ENCODE peak calls at places on chromosomes 2 and 18, in ten cellular contexts. One of them, this sample, is unnamed. For H3K4me1, the result is how much of the 10 kb centered on the place peaks cover.

GRCh38 chr2:169910109-169910799 is 83.0 kb downstream of the UBR3 start:
- DNase-seq in upper lobe of right lung: no peak
- DNase-seq in neuronal stem cell: no peak
- DNase-seq in stomach: no peak
- DNase-seq in cardiac muscle cell: no peak
- DNase-seq in heart left ventricle: no peak
- DNase-seq in fibroblast of lung: peak
- DNase-seq in prostate gland: no peak
- DNase-seq in kidney: no peak
- DNase-seq in H1: no peak
- DNase-seq in this sample: no peak

GRCh38 chr2:231069379-231070054 is 12.8 kb downstream of the PSMD1 start:
- DNase-seq in upper lobe of right lung: no peak
- DNase-seq in neuronal stem cell: no peak
- DNase-seq in stomach: no peak
- DNase-seq in cardiac muscle cell: peak
- DNase-seq in heart left ventricle: no peak
- DNase-seq in fibroblast of lung: peak
- DNase-seq in prostate gland: no peak
- DNase-seq in kidney: no peak
- DNase-seq in H1: no peak
- DNase-seq in this sample: no peak

GRCh38 chr2:20650880-20651730 is at the start of gene HS1BP3:
- DNase-seq in upper lobe of right lung: peak
- DNase-seq in neuronal stem cell: peak
- DNase-seq in stomach: peak
- DNase-seq in cardiac muscle cell: peak
- DNase-seq in heart left ventricle: peak
- DNase-seq in fibroblast of lung: peak
- DNase-seq in prostate gland: peak
- DNase-seq in kidney: peak
- DNase-seq in H1: no peak
- DNase-seq in this sample: peak

GRCh38 chr2:17303496-17303895 is 214.7 kb downstream of the RAD51AP2 start:
- DNase-seq in upper lobe of right lung: no peak
- DNase-seq in neuronal stem cell: no peak
- DNase-seq in stomach: no peak
- DNase-seq in cardiac muscle cell: no peak
- DNase-seq in heart left ventricle: no peak
- DNase-seq in fibroblast of lung: peak
- DNase-seq in prostate gland: no peak
- DNase-seq in kidney: no peak
- DNase-seq in H1: no peak
- DNase-seq in this sample: no peak

GRCh38 chr2:173346035-173346434 is 8.6 kb upstream of the CDCA7 start:
- DNase-seq in upper lobe of right lung: no peak
- DNase-seq in neuronal stem cell: no peak
- DNase-seq in stomach: no peak
- DNase-seq in cardiac muscle cell: no peak
- DNase-seq in heart left ventricle: no peak
- DNase-seq in fibroblast of lung: peak
- DNase-seq in prostate gland: no peak
- DNase-seq in kidney: no peak
- DNase-seq in H1: no peak
- DNase-seq in this sample: no peak

GRCh38 chr2:159228006-159228655 is 58.4 kb downstream of the WDSUB1 start:
- DNase-seq in upper lobe of right lung: no peak
- DNase-seq in neuronal stem cell: no peak
- DNase-seq in stomach: no peak
- DNase-seq in cardiac muscle cell: no peak
- DNase-seq in heart left ventricle: no peak
- DNase-seq in fibroblast of lung: peak
- DNase-seq in prostate gland: no peak
- DNase-seq in kidney: no peak
- DNase-seq in H1: no peak
- DNase-seq in this sample: no peak

GRCh38 chr2:152489364-152489763 is 154.4 kb downstream of the FMNL2 start:
- DNase-seq in upper lobe of right lung: no peak
- DNase-seq in neuronal stem cell: no peak
- DNase-seq in stomach: no peak
- DNase-seq in cardiac muscle cell: no peak
- DNase-seq in heart left ventricle: no peak
- DNase-seq in fibroblast of lung: no peak
- DNase-seq in prostate gland: no peak
- DNase-seq in kidney: no peak
- DNase-seq in H1: no peak
- DNase-seq in this sample: no peak

GRCh38 chr2:125330133-125330532 is 1305.0 kb downstream of the CNTNAP5 start:
- DNase-seq in upper lobe of right lung: no peak
- DNase-seq in neuronal stem cell: no peak
- DNase-seq in stomach: no peak
- DNase-seq in cardiac muscle cell: no peak
- DNase-seq in heart left ventricle: no peak
- DNase-seq in fibroblast of lung: no peak
- DNase-seq in prostate gland: no peak
- DNase-seq in kidney: no peak
- DNase-seq in H1: no peak
- DNase-seq in this sample: no peak

GRCh38 chr18:49716035-49716434 is 97.3 kb downstream of the ACAA2 start:
- DNase-seq in upper lobe of right lung: no peak
- DNase-seq in neuronal stem cell: no peak
- DNase-seq in stomach: no peak
- DNase-seq in cardiac muscle cell: no peak
- DNase-seq in heart left ventricle: no peak
- DNase-seq in fibroblast of lung: no peak
- DNase-seq in prostate gland: no peak
- DNase-seq in kidney: no peak
- DNase-seq in H1: no peak
- DNase-seq in this sample: no peak

GRCh38 chr2:182615036-182615435 is 101.0 kb upstream of the DNAJC10 start:
- DNase-seq in upper lobe of right lung: no peak
- DNase-seq in neuronal stem cell: no peak
- DNase-seq in stomach: no peak
- DNase-seq in cardiac muscle cell: no peak
- DNase-seq in heart left ventricle: no peak
- DNase-seq in fibroblast of lung: no peak
- DNase-seq in prostate gland: no peak
- DNase-seq in kidney: no peak
- DNase-seq in H1: no peak
- DNase-seq in this sample: no peak

GRCh38 chr2:143901185-143901842 is 618.6 kb downstream of the ZEB2 start:
- DNase-seq in upper lobe of right lung: no peak
- DNase-seq in neuronal stem cell: no peak
- DNase-seq in stomach: no peak
- DNase-seq in cardiac muscle cell: no peak
- DNase-seq in heart left ventricle: no peak
- DNase-seq in fibroblast of lung: peak
- DNase-seq in prostate gland: no peak
- DNase-seq in kidney: no peak
- DNase-seq in H1: no peak
- DNase-seq in this sample: no peak

GRCh38 chr18:65215865-65216466 is 534.8 kb upstream of the CDH7 start:
- DNase-seq in upper lobe of right lung: no peak
- DNase-seq in neuronal stem cell: no peak
- DNase-seq in stomach: no peak
- DNase-seq in cardiac muscle cell: no peak
- DNase-seq in heart left ventricle: no peak
- DNase-seq in fibroblast of lung: no peak
- DNase-seq in prostate gland: no peak
- DNase-seq in kidney: no peak
- DNase-seq in H1: no peak
- DNase-seq in this sample: no peak

GRCh38 chr18:2657788-2658458 is 2.4 kb downstream of the SMCHD1 start:
- DNase-seq in upper lobe of right lung: no peak
- DNase-seq in neuronal stem cell: no peak
- DNase-seq in stomach: no peak
- DNase-seq in cardiac muscle cell: no peak
- DNase-seq in heart left ventricle: no peak
- DNase-seq in fibroblast of lung: peak
- DNase-seq in prostate gland: peak
- DNase-seq in kidney: no peak
- DNase-seq in H1: no peak
- DNase-seq in this sample: no peak

GRCh38 chr2:231714639-231715498 is 6.5 kb downstream of the PTMA start:
- DNase-seq in upper lobe of right lung: peak
- DNase-seq in neuronal stem cell: peak
- DNase-seq in stomach: peak
- DNase-seq in cardiac muscle cell: peak
- DNase-seq in heart left ventricle: peak
- DNase-seq in fibroblast of lung: peak
- DNase-seq in prostate gland: peak
- DNase-seq in kidney: peak
- DNase-seq in H1: peak
- DNase-seq in this sample: peak

GRCh38 chr2:36882532-36882931 is 83.8 kb downstream of the STRN start:
- DNase-seq in upper lobe of right lung: no peak
- DNase-seq in neuronal stem cell: no peak
- DNase-seq in stomach: no peak
- DNase-seq in cardiac muscle cell: no peak
- DNase-seq in heart left ventricle: no peak
- DNase-seq in fibroblast of lung: no peak
- DNase-seq in prostate gland: no peak
- DNase-seq in kidney: no peak
- DNase-seq in H1: no peak
- DNase-seq in this sample: no peak

GRCh38 chr2:136235451-136236418 is 117.8 kb upstream of the CXCR4 start:
- DNase-seq in upper lobe of right lung: no peak
- DNase-seq in neuronal stem cell: no peak
- DNase-seq in stomach: no peak
- DNase-seq in cardiac muscle cell: no peak
- DNase-seq in heart left ventricle: no peak
- DNase-seq in fibroblast of lung: peak
- DNase-seq in prostate gland: no peak
- DNase-seq in kidney: no peak
- DNase-seq in H1: no peak
- DNase-seq in this sample: no peak

DNA sequence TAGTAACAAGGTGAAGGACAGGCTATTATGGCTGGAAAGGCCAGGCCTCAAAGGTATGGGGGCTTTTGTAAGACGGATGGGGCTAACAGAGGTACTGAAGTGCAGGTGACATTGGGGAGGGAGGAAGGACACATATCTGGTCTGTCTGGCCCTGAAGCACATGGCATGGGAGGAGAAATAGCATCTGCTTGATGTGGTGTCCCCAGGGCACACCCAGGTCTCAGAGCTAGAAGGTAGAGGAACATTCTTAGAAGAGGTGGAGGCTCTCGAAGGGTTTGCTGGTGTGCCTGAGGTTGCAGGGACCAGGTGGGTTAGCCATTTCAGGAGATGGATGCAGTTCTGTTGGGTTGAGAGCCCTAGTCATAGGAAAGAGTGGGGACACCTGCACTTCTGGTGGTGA is 9.5 kb downstream of the RALB start:
- DNase-seq in upper lobe of right lung: no peak
- DNase-seq in neuronal stem cell: no peak
- DNase-seq in stomach: no peak
- DNase-seq in cardiac muscle cell: no peak
- DNase-seq in heart left ventricle: no peak
- DNase-seq in fibroblast of lung: no peak
- DNase-seq in prostate gland: no peak
- DNase-seq in kidney: no peak
- DNase-seq in H1: no peak
- DNase-seq in this sample: no peak
- H3K4me1 ChIP-seq in upper lobe of right lung: under half
- H3K4me1 ChIP-seq in neuronal stem cell: under half
- H3K4me1 ChIP-seq in stomach: half or more
- H3K4me1 ChIP-seq in cardiac muscle cell: under half
- H3K4me1 ChIP-seq in heart left ventricle: under half
- H3K4me1 ChIP-seq in fibroblast of lung: under half
- H3K4me1 ChIP-seq in prostate gland: under half
- H3K4me1 ChIP-seq in kidney: under half
- H3K4me1 ChIP-seq in H1: under half
- H3K4me1 ChIP-seq in this sample: under half

GRCh38 chr18:8142932-8143331 is 466.3 kb upstream of the RAB12 start:
- DNase-seq in upper lobe of right lung: no peak
- DNase-seq in neuronal stem cell: no peak
- DNase-seq in stomach: no peak
- DNase-seq in cardiac muscle cell: no peak
- DNase-seq in heart left ventricle: no peak
- DNase-seq in fibroblast of lung: no peak
- DNase-seq in prostate gland: no peak
- DNase-seq in kidney: no peak
- DNase-seq in H1: no peak
- DNase-seq in this sample: no peak
- H3K4me1 ChIP-seq in upper lobe of right lung: under half
- H3K4me1 ChIP-seq in neuronal stem cell: under half
- H3K4me1 ChIP-seq in stomach: under half
- H3K4me1 ChIP-seq in cardiac muscle cell: under half
- H3K4me1 ChIP-seq in heart left ventricle: under half
- H3K4me1 ChIP-seq in fibroblast of lung: under half
- H3K4me1 ChIP-seq in prostate gland: under half
- H3K4me1 ChIP-seq in kidney: under half
- H3K4me1 ChIP-seq in H1: under half
- H3K4me1 ChIP-seq in this sample: under half

DNA sequence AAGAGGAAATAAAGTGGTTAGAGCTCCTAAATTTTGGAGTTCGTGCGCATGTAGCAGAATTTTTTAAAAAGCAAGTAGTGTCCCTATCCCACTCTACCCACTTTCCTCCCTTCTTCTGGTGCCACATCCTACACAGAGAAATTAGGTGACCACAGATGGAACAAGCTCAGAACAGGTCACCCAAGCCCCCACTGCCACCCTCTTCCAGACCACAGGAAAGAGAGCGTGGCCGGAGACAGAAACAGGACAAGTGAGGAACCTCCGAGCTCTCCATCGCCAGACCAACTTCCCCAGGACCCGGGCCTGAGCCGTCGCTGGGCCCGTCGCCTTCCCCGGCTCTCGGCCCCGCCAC is 433 bp downstream of the NPC1 start:
- DNase-seq in upper lobe of right lung: no peak
- DNase-seq in neuronal stem cell: no peak
- DNase-seq in stomach: no peak
- DNase-seq in cardiac muscle cell: no peak
- DNase-seq in heart left ventricle: no peak
- DNase-seq in fibroblast of lung: no peak
- DNase-seq in prostate gland: no peak
- DNase-seq in kidney: no peak
- DNase-seq in H1: no peak
- DNase-seq in this sample: no peak
- H3K4me1 ChIP-seq in upper lobe of right lung: under half
- H3K4me1 ChIP-seq in neuronal stem cell: under half
- H3K4me1 ChIP-seq in stomach: half or more
- H3K4me1 ChIP-seq in cardiac muscle cell: under half
- H3K4me1 ChIP-seq in heart left ventricle: under half
- H3K4me1 ChIP-seq in fibroblast of lung: under half
- H3K4me1 ChIP-seq in prostate gland: under half
- H3K4me1 ChIP-seq in kidney: under half
- H3K4me1 ChIP-seq in H1: under half
- H3K4me1 ChIP-seq in this sample: under half

GRCh38 chr18:48580066-48580465 is 41.2 kb downstream of the CTIF start:
- DNase-seq in upper lobe of right lung: no peak
- DNase-seq in neuronal stem cell: no peak
- DNase-seq in stomach: no peak
- DNase-seq in cardiac muscle cell: no peak
- DNase-seq in heart left ventricle: no peak
- DNase-seq in fibroblast of lung: no peak
- DNase-seq in prostate gland: no peak
- DNase-seq in kidney: peak
- DNase-seq in H1: no peak
- DNase-seq in this sample: no peak
- H3K4me1 ChIP-seq in upper lobe of right lung: under half
- H3K4me1 ChIP-seq in neuronal stem cell: under half
- H3K4me1 ChIP-seq in stomach: under half
- H3K4me1 ChIP-seq in cardiac muscle cell: under half
- H3K4me1 ChIP-seq in heart left ventricle: under half
- H3K4me1 ChIP-seq in fibroblast of lung: under half
- H3K4me1 ChIP-seq in prostate gland: under half
- H3K4me1 ChIP-seq in kidney: under half
- H3K4me1 ChIP-seq in H1: under half
- H3K4me1 ChIP-seq in this sample: under half

GRCh38 chr18:477565-477964 is 22.9 kb downstream of the COLEC12 start:
- DNase-seq in upper lobe of right lung: no peak
- DNase-seq in neuronal stem cell: no peak
- DNase-seq in stomach: peak
- DNase-seq in cardiac muscle cell: no peak
- DNase-seq in heart left ventricle: no peak
- DNase-seq in fibroblast of lung: no peak
- DNase-seq in prostate gland: no peak
- DNase-seq in kidney: no peak
- DNase-seq in H1: no peak
- DNase-seq in this sample: no peak
- H3K4me1 ChIP-seq in upper lobe of right lung: under half
- H3K4me1 ChIP-seq in neuronal stem cell: under half
- H3K4me1 ChIP-seq in stomach: under half
- H3K4me1 ChIP-seq in cardiac muscle cell: under half
- H3K4me1 ChIP-seq in heart left ventricle: under half
- H3K4me1 ChIP-seq in fibroblast of lung: under half
- H3K4me1 ChIP-seq in prostate gland: under half
- H3K4me1 ChIP-seq in kidney: under half
- H3K4me1 ChIP-seq in H1: under half
- H3K4me1 ChIP-seq in this sample: under half

This sample was measured in psoas muscle.